ENCODE peak calls at places on chromosomes 11 and 22, in eight cellular contexts. One of them, this sample, is unnamed.

GRCh38 chr22:22037740-22038139 is 55.2 kb upstream of the TOP3B start:
- DNase-seq in PC-3: peak; percentile 6
- DNase-seq in body of pancreas: no peak
- DNase-seq in ovary: no peak
- DNase-seq in hepatocyte: peak; percentile 62
- DNase-seq in psoas muscle: no peak
- DNase-seq in RWPE2: no peak
- DNase-seq in heart right ventricle: no peak
- DNase-seq in this sample: no peak

GRCh38 chr11:61114913-61115312 is 12.6 kb downstream of the CD5 start:
- DNase-seq in PC-3: no peak
- DNase-seq in body of pancreas: no peak
- DNase-seq in ovary: no peak
- DNase-seq in hepatocyte: no peak
- DNase-seq in psoas muscle: no peak
- DNase-seq in RWPE2: peak; percentile 9
- DNase-seq in heart right ventricle: no peak
- DNase-seq in this sample: peak; percentile 33

GRCh38 chr11:61962213-61963015 is 5.0 kb downstream of the FTH1 start:
- DNase-seq in PC-3: no peak
- DNase-seq in body of pancreas: peak; percentile 15
- DNase-seq in ovary: peak; percentile 15
- DNase-seq in hepatocyte: no peak
- DNase-seq in psoas muscle: no peak
- DNase-seq in RWPE2: no peak
- DNase-seq in heart right ventricle: no peak
- DNase-seq in this sample: no peak

GRCh38 chr22:47615051-47615450 is 852.6 kb downstream of the TBC1D22A start:
- DNase-seq in PC-3: no peak
- DNase-seq in body of pancreas: no peak
- DNase-seq in ovary: no peak
- DNase-seq in hepatocyte: no peak
- DNase-seq in psoas muscle: no peak
- DNase-seq in RWPE2: no peak
- DNase-seq in heart right ventricle: no peak
- DNase-seq in this sample: peak; percentile 53

GRCh38 chr11:47786373-47786772 is 19.2 kb upstream of the FNBP4 start:
- DNase-seq in PC-3: no peak
- DNase-seq in body of pancreas: no peak
- DNase-seq in ovary: no peak
- DNase-seq in hepatocyte: no peak
- DNase-seq in psoas muscle: peak; percentile 55
- DNase-seq in RWPE2: no peak
- DNase-seq in heart right ventricle: peak; percentile 68
- DNase-seq in this sample: no peak

GRCh38 chr11:12179019-12179418 is 68.6 kb downstream of the MICAL2 start:
- DNase-seq in PC-3: no peak
- DNase-seq in body of pancreas: peak; percentile 78
- DNase-seq in ovary: no peak
- DNase-seq in hepatocyte: no peak
- DNase-seq in psoas muscle: no peak
- DNase-seq in RWPE2: no peak
- DNase-seq in heart right ventricle: no peak
- DNase-seq in this sample: no peak

GRCh38 chr11:12785901-12786300 is 111.7 kb downstream of the TEAD1 start:
- DNase-seq in PC-3: no peak
- DNase-seq in body of pancreas: peak; percentile 62
- DNase-seq in ovary: no peak
- DNase-seq in hepatocyte: no peak
- DNase-seq in psoas muscle: no peak
- DNase-seq in RWPE2: no peak
- DNase-seq in heart right ventricle: no peak
- DNase-seq in this sample: no peak

GRCh38 chr11:40062616-40063015 is 1396.8 kb downstream of the LRRC4C start:
- DNase-seq in PC-3: peak; percentile 34
- DNase-seq in body of pancreas: no peak
- DNase-seq in ovary: no peak
- DNase-seq in hepatocyte: no peak
- DNase-seq in psoas muscle: no peak
- DNase-seq in RWPE2: no peak
- DNase-seq in heart right ventricle: no peak
- DNase-seq in this sample: no peak

GRCh38 chr11:120129570-120129969 is 8.3 kb downstream of the TRIM29 start:
- DNase-seq in PC-3: no peak
- DNase-seq in body of pancreas: no peak
- DNase-seq in ovary: no peak
- DNase-seq in hepatocyte: no peak
- DNase-seq in psoas muscle: no peak
- DNase-seq in RWPE2: peak; percentile 33
- DNase-seq in heart right ventricle: no peak
- DNase-seq in this sample: peak; percentile 55

GRCh38 chr11:76763573-76764348 is 19.4 kb upstream of the TSKU start:
- DNase-seq in PC-3: peak; percentile 47
- DNase-seq in body of pancreas: no peak
- DNase-seq in ovary: no peak
- DNase-seq in hepatocyte: no peak
- DNase-seq in psoas muscle: no peak
- DNase-seq in RWPE2: no peak
- DNase-seq in heart right ventricle: no peak
- DNase-seq in this sample: no peak

GRCh38 chr11:76767659-76768058 is 15.5 kb upstream of the TSKU start:
- DNase-seq in PC-3: no peak
- DNase-seq in body of pancreas: no peak
- DNase-seq in ovary: no peak
- DNase-seq in hepatocyte: no peak
- DNase-seq in psoas muscle: no peak
- DNase-seq in RWPE2: no peak
- DNase-seq in heart right ventricle: no peak
- DNase-seq in this sample: no peak

GRCh38 chr11:76764941-76765340 is 18.2 kb upstream of the TSKU start:
- DNase-seq in PC-3: no peak
- DNase-seq in body of pancreas: no peak
- DNase-seq in ovary: no peak
- DNase-seq in hepatocyte: no peak
- DNase-seq in psoas muscle: no peak
- DNase-seq in RWPE2: no peak
- DNase-seq in heart right ventricle: no peak
- DNase-seq in this sample: no peak

GRCh38 chr11:76766521-76766920 is 16.6 kb upstream of the TSKU start:
- DNase-seq in PC-3: no peak
- DNase-seq in body of pancreas: no peak
- DNase-seq in ovary: no peak
- DNase-seq in hepatocyte: no peak
- DNase-seq in psoas muscle: no peak
- DNase-seq in RWPE2: no peak
- DNase-seq in heart right ventricle: no peak
- DNase-seq in this sample: no peak

GRCh38 chr11:76765863-76766350 is 17.2 kb upstream of the TSKU start:
- DNase-seq in PC-3: no peak
- DNase-seq in body of pancreas: no peak
- DNase-seq in ovary: no peak
- DNase-seq in hepatocyte: no peak
- DNase-seq in psoas muscle: no peak
- DNase-seq in RWPE2: no peak
- DNase-seq in heart right ventricle: no peak
- DNase-seq in this sample: no peak
- H3K27ac ChIP-seq in PC-3: no peak overlapping the region
- H3K27ac ChIP-seq in body of pancreas: no peak overlapping the region
- H3K27ac ChIP-seq in ovary: no peak overlapping the region
- H3K27ac ChIP-seq in hepatocyte: no peak overlapping the region
- H3K27ac ChIP-seq in psoas muscle: no peak overlapping the region
- H3K27ac ChIP-seq in RWPE2: no peak overlapping the region
- H3K27ac ChIP-seq in heart right ventricle: peak overlapping the region; percentile 49
- H3K27ac ChIP-seq in this sample: no peak overlapping the region

DNA sequence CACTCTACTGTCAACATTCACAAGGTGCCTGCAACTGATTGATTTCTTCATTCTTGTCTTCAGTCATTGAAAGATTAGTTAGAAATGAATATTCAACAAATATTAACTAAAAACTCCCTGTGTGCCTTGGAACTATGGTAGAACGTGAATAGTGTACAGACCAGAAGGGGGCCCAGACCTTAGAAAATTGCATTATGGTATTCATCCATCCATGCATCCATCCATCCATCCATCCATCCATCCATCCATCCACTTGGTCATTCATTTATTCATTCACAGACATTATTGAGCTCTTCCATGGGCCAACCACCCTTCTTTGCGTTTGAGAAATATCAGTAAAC is 10.2 kb upstream of the ACCSL start:
- DNase-seq in PC-3: no peak
- DNase-seq in body of pancreas: no peak
- DNase-seq in ovary: no peak
- DNase-seq in hepatocyte: no peak
- DNase-seq in psoas muscle: no peak
- DNase-seq in RWPE2: no peak
- DNase-seq in heart right ventricle: no peak
- DNase-seq in this sample: no peak
- TF ChIP-seq CTCF in PC-3: peak; percentile 21
- TF ChIP-seq CTCF in body of pancreas: no peak
- TF ChIP-seq CTCF in ovary: no peak
- TF ChIP-seq CTCF in hepatocyte: no peak
- TF ChIP-seq CTCF in psoas muscle: no peak
- TF ChIP-seq CTCF in RWPE2: peak; percentile 43
- TF ChIP-seq CTCF in heart right ventricle: no peak
- TF ChIP-seq CTCF in this sample: no peak

DNA sequence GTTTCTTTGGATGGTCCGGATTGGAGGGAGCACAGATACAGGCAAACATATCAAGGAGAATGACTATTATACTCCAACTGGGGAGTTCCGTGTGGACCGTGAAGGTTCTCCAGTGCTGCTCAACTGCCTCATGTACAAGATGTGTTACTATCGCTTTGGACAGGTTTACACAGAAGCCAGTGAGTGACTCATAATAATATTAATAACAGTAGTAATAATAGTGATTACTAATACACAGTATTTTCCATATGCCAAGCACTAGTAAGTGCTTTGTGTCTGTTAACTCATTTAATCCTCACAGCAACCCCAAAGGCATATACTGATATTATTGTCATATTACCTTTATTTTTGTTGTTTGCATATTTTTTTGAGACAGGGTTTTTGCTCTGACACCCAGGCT is 6.6 kb upstream of the CHEK1 start:
- DNase-seq in PC-3: no peak
- DNase-seq in body of pancreas: no peak
- DNase-seq in ovary: no peak
- DNase-seq in hepatocyte: no peak
- DNase-seq in psoas muscle: no peak
- DNase-seq in RWPE2: no peak
- DNase-seq in heart right ventricle: no peak
- DNase-seq in this sample: no peak
- H3K27ac ChIP-seq in PC-3: no peak overlapping the region
- H3K27ac ChIP-seq in body of pancreas: no peak overlapping the region
- H3K27ac ChIP-seq in ovary: no peak overlapping the region
- H3K27ac ChIP-seq in hepatocyte: no peak overlapping the region
- H3K27ac ChIP-seq in psoas muscle: no peak overlapping the region
- H3K27ac ChIP-seq in RWPE2: no peak overlapping the region
- H3K27ac ChIP-seq in heart right ventricle: no peak overlapping the region
- H3K27ac ChIP-seq in this sample: no peak overlapping the region

GRCh38 chr11:2194877-2195755 is 23.5 kb upstream of the TH start:
- DNase-seq in PC-3: peak; percentile 60
- DNase-seq in body of pancreas: peak; percentile 54
- DNase-seq in ovary: peak; percentile 29
- DNase-seq in hepatocyte: peak; percentile 65
- DNase-seq in psoas muscle: no peak
- DNase-seq in RWPE2: no peak
- DNase-seq in heart right ventricle: peak; percentile 41
- DNase-seq in this sample: no peak
- TF ChIP-seq CTCF in PC-3: peak; percentile 92
- TF ChIP-seq CTCF in body of pancreas: peak; percentile 61
- TF ChIP-seq CTCF in ovary: no peak
- TF ChIP-seq CTCF in hepatocyte: peak; percentile 81
- TF ChIP-seq CTCF in psoas muscle: peak; percentile 60
- TF ChIP-seq CTCF in RWPE2: peak; percentile 93
- TF ChIP-seq CTCF in heart right ventricle: peak; percentile 71
- TF ChIP-seq CTCF in this sample: peak; percentile 42

DNA sequence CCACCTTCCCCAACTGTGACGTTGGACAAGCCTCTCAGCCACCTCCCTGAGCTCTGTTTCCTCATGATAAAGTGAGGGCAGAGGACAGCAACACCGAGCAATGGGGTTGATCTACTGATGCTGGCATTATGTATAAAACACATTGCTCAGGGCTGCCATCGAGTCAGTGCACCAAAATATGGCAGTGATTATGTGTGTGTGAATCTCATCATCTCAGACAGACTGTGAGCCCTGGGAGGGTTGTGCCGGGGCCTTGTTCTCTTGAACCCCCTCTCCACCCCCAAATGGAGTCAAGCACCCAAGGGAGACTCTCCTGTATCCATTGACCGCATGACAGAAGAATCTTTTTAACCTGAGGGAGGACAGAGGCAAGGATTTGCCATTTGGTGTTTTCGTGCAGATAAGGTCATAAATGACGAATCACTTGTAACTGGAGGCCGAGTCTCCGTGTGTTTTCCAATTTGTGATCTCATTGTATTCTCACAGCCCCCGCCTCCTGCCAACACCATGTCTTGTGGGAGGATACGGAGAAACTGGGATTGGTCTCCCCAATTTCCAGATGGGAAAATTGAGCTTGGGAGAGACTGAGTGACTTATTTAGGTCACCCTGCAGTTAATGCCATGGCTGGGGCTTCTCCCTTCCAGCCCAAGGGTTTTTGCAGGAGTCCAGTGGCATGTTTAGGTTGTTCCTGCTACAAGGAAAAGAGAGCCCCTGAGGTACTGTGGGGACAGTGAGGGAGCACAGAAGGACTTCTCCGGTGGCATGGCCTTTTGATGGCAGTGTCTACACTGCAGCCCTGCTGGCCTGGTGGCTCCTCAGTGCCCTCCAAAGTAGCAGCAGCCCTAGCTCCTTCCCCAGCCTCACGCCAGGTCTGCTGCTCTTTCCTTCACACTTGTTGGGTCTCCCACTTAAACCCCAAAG is 52.4 kb downstream of the CHRDL2 start:
- DNase-seq in PC-3: no peak
- DNase-seq in body of pancreas: no peak
- DNase-seq in ovary: peak; percentile 9
- DNase-seq in hepatocyte: no peak
- DNase-seq in psoas muscle: no peak
- DNase-seq in RWPE2: no peak
- DNase-seq in heart right ventricle: no peak
- DNase-seq in this sample: no peak
- H3K27ac ChIP-seq in PC-3: no peak overlapping the region
- H3K27ac ChIP-seq in body of pancreas: no peak overlapping the region
- H3K27ac ChIP-seq in ovary: no peak overlapping the region
- H3K27ac ChIP-seq in hepatocyte: no peak overlapping the region
- H3K27ac ChIP-seq in psoas muscle: no peak overlapping the region
- H3K27ac ChIP-seq in RWPE2: no peak overlapping the region
- H3K27ac ChIP-seq in heart right ventricle: peak overlapping the region; percentile 52
- H3K27ac ChIP-seq in this sample: peak overlapping the region; percentile 18

This sample was measured in sigmoid colon.